ENCODE peak calls at places on chromosomes 16 and 17, in eight cellular contexts. D is thyroid gland, M is fibroblast of lung, N is heart right ventricle, F is stomach, Z is gastrocnemius medialis, Q is lung, J is fibroblast of mammary gland. H is an unnamed sample.

GRCh38 chr17:76199466-76199865 is 40.8 kb downstream of the RNF157 start:
- DNase-seq in D (no peak), M (no peak), N (no peak), F (no peak), Z (no peak), Q (no peak), J (no peak), H (no peak)

GRCh38 chr16:53126390-53126789 is 71.6 kb downstream of the CHD9 start:
- DNase-seq in D (no peak), M (no peak), N (no peak), F (no peak), Z (no peak), Q (no peak), J (no peak), H (no peak)

GRCh38 chr16:76443981-76444380 is 166.8 kb downstream of the CNTNAP4 start:
- DNase-seq in D (no peak), M (no peak), N (no peak), F (no peak), Z (no peak), Q (no peak), J (no peak), H (no peak)

GRCh38 chr17:20908373-20909273 is 134.2 kb downstream of the USP22 start:
- DNase-seq in D (peak; percentile 89), M (peak; percentile 72), N (peak; percentile 92), F (peak; percentile 84), Z (peak; percentile 90), Q (peak; percentile 86), J (peak; percentile 65), H (peak; percentile 79)

GRCh38 chr17:2958706-2959222 is 104.6 kb downstream of the OR1D5 start:
- DNase-seq in D (no peak), M (no peak), N (no peak), F (peak; percentile 23), Z (no peak), Q (no peak), J (no peak), H (no peak)

GRCh38 chr17:2916362-2916928 is 120.2 kb downstream of the RAP1GAP2 start:
- DNase-seq in D (no peak), M (no peak), N (no peak), F (no peak), Z (no peak), Q (no peak), J (no peak), H (no peak)

GRCh38 chr17:77332034-77332971 is 191.5 kb downstream of the SEC14L1 start:
- DNase-seq in D (peak; percentile 73), M (peak; percentile 26), N (peak; percentile 2), F (peak; percentile 32), Z (no peak), Q (peak; percentile 29), J (peak; percentile 53), H (no peak)

GRCh38 chr17:16872836-16873653 is 98.9 kb downstream of the TNFRSF13B start:
- DNase-seq in D (no peak), M (no peak), N (no peak), F (peak; percentile 45), Z (no peak), Q (peak; percentile 39), J (peak; percentile 13), H (peak; percentile 53)

GRCh38 chr16:55568151-55568693 is 1.7 kb downstream of the CAPNS2 start:
- DNase-seq in D (no peak), M (no peak), N (no peak), F (no peak), Z (no peak), Q (no peak), J (no peak), H (peak; percentile 78)

GRCh38 chr16:55567382-55567781 is 898 bp downstream of the CAPNS2 start:
- DNase-seq in D (no peak), M (no peak), N (no peak), F (no peak), Z (peak; percentile 12), Q (peak; percentile 31), J (peak; percentile 48), H (peak; percentile 73)

GRCh38 chr16:55569025-55569424 is 2.5 kb downstream of the CAPNS2 start:
- DNase-seq in D (no peak), M (peak; percentile 76), N (no peak), F (no peak), Z (no peak), Q (no peak), J (peak; percentile 72), H (peak; percentile 47)

GRCh38 chr16:55563797-55564196 is 2.7 kb upstream of the CAPNS2 start:
- DNase-seq in D (no peak), M (no peak), N (no peak), F (no peak), Z (no peak), Q (no peak), J (no peak), H (no peak)

DNA sequence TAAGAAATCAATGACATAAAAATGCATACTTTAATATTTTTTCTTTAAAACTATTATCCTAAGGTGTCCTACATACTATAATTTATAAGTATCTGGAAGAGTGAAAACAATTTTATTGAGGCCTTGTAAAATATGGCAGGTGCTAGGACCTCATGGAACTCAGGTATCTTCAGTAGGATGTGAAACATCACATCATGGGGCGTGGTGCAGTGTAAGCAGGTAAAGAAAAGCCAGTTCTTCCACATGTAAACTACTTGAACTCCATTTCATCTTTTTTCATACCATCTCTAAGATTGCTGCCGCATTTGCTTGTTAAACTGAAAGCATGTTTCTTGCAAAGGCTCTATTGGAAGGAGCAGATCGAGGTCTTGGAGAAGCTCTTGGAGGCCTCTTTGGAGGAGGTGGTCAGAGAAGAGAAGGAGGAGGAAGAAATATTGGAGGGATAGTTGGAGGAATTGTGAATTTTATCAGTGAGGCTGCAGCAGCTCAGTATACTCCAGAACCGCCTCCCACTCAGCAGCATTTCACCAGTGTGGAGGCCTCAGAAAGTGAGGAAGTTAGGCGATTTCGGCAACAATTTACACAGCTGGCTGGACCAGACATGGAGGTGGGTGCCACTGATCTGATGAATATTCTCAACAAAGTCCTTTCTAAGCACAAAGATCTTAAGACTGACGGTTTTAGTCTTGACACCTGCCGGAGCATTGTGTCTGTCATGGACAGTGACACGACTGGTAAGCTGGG is at the start of gene CAPNS2:
- DNase-seq in D (no peak), M (no peak), N (no peak), F (no peak), Z (no peak), Q (no peak), J (no peak), H (no peak)
- TF ChIP-seq CTCF in D (no peak), M (no peak), N (no peak), F (no peak), Z (no peak), Q (no peak), J (no peak), H (no peak)

DNA sequence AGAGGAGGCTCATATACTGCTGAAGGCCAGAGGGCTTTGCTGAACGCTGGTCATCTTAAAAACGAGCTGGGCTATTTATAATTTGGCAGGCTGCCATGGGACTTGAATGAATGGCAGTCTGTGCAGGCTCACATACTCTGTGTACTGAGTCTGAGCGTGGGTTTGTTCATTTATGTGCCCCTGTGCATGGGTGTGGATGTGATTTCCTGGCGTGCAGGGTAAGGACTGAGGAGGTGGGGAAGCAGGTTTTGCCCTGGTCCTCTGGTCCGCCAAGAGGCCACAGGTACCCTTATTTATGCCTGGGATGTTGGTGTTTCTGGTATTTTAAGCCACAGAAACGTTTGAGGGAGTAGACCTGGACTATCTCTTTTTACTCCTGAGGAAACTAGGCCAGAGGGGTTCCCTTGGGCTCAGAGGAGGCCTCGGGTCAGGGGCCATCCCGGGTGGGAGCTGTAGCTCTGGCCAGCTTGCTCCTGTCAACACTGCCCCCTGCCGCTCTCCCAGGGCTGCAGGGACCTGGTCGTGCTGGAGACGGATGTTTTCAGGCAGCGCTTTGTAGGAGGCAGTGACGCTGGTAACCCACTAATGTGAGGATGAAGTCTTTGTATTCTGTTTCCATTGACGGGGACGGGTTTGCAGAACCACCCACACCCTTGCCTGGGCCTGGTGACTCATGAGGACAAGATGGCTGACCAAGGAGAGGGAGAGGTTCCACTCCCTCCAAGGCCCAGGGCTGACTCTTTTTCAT is 184.4 kb downstream of the MSI2 start:
- DNase-seq in D (peak; percentile 58), M (peak; percentile 98), N (peak; percentile 88), F (peak; percentile 60), Z (peak; percentile 75), Q (peak; percentile 31), J (peak; percentile 91), H (peak; percentile 90)
- TF ChIP-seq CTCF in D (peak; percentile 27), M (peak; percentile 14), N (peak; percentile 52), F (peak; percentile 43), Z (no peak), Q (no peak), J (peak; percentile 35), H (peak; percentile 59)

GRCh38 chr17:48161127-48161905 is 53.8 kb downstream of the SNX11 start:
- DNase-seq in D (no peak), M (no peak), N (no peak), F (no peak), Z (no peak), Q (no peak), J (no peak), H (no peak)

GRCh38 chr17:48162305-48162934 is 54.9 kb downstream of the SNX11 start:
- DNase-seq in D (no peak), M (no peak), N (no peak), F (no peak), Z (no peak), Q (no peak), J (no peak), H (no peak)

GRCh38 chr17:48162946-48163506 is 55.5 kb downstream of the SNX11 start:
- DNase-seq in D (no peak), M (peak; percentile 10), N (no peak), F (peak; percentile 26), Z (no peak), Q (no peak), J (no peak), H (no peak)

GRCh38 chr17:48160177-48160967 is 52.8 kb downstream of the SNX11 start:
- DNase-seq in D (peak; percentile 9), M (no peak), N (no peak), F (peak; percentile 50), Z (no peak), Q (no peak), J (no peak), H (no peak)

DNA sequence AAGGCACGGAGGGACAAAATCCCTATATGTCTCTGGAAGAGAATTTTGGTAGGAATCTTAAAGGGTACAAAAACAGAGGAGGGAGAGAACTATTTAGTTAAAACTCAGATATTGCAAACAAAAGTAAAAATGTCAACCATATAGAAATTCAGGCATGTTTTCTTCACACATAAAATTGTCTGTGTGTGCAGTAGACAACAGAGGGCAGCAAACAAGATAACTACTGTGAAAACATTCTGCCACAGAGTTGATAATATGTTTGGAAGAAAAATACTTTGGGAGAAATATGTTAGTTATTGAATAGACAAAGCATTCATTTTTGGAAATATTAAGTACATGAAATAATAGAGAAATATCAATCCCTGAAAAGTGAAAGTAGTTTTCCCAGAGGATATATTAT is 56.2 kb downstream of the SNX11 start:
- DNase-seq in D (no peak), M (no peak), N (no peak), F (no peak), Z (no peak), Q (no peak), J (no peak), H (no peak)
- TF ChIP-seq CTCF in D (no peak), M (no peak), N (no peak), F (no peak), Z (no peak), Q (no peak), J (no peak), H (peak; percentile 18)

GRCh38 chr17:69415431-69415830 is 934 bp downstream of the MAP2K6 start:
- DNase-seq in D (no peak), M (no peak), N (no peak), F (no peak), Z (no peak), Q (no peak), J (no peak), H (no peak)

GRCh38 chr17:69410671-69411070 is 3.8 kb upstream of the MAP2K6 start:
- DNase-seq in D (no peak), M (no peak), N (no peak), F (no peak), Z (no peak), Q (no peak), J (no peak), H (no peak)

GRCh38 chr17:69411766-69412165 is 2.7 kb upstream of the MAP2K6 start:
- DNase-seq in D (no peak), M (no peak), N (no peak), F (no peak), Z (no peak), Q (no peak), J (no peak), H (no peak)

GRCh38 chr17:69414408-69415274 is at the start of gene MAP2K6:
- DNase-seq in D (peak; percentile 67), M (peak; percentile 74), N (peak; percentile 81), F (peak; percentile 81), Z (peak; percentile 83), Q (peak; percentile 83), J (peak; percentile 66), H (peak; percentile 64)

GRCh38 chr17:69412336-69412735 is 2.2 kb upstream of the MAP2K6 start:
- DNase-seq in D (no peak), M (no peak), N (no peak), F (no peak), Z (no peak), Q (no peak), J (no peak), H (no peak)
- TF ChIP-seq CTCF in D (no peak), M (no peak), N (no peak), F (no peak), Z (no peak), Q (no peak), J (no peak), H (no peak)